ENCODE peak calls at places on chromosomes 6 and 20, in six cellular contexts. One of them, this sample, is unnamed.

GRCh38 chr20:51311636-51312479 is 230.7 kb downstream of the NFATC2 start:
- DNase-seq in astrocyte of the cerebellum: no peak
- DNase-seq in AG04450: no peak
- DNase-seq in suprapubic skin: no peak
- DNase-seq in bronchial epithelial cell: peak; percentile 56
- DNase-seq in pancreas: no peak
- DNase-seq in this sample: no peak

GRCh38 chr6:88920777-88921728 is 42.4 kb downstream of the RNGTT start:
- DNase-seq in pancreas: no peak
- DNase-seq in suprapubic skin: no peak
- DNase-seq in bronchial epithelial cell: no peak
- DNase-seq in astrocyte of the cerebellum: no peak
- DNase-seq in AG04450: no peak
- DNase-seq in this sample: no peak

GRCh38 chr20:62287759-62288534 is 14.8 kb upstream of the ADRM1 start:
- DNase-seq in pancreas: no peak
- DNase-seq in suprapubic skin: no peak
- DNase-seq in bronchial epithelial cell: peak; percentile 26
- DNase-seq in AG04450: no peak
- DNase-seq in astrocyte of the cerebellum: no peak
- DNase-seq in this sample: no peak

GRCh38 chr6:127737009-127737486 is 160.1 kb downstream of the C6orf58 start:
- DNase-seq in astrocyte of the cerebellum: peak; percentile 76
- DNase-seq in pancreas: peak; percentile 11
- DNase-seq in AG04450: peak; percentile 45
- DNase-seq in bronchial epithelial cell: peak; percentile 76
- DNase-seq in suprapubic skin: no peak
- DNase-seq in this sample: peak; percentile 74

GRCh38 chr6:75283907-75284284 is 696 bp downstream of the TMEM30A start:
- DNase-seq in bronchial epithelial cell: peak; percentile 16
- DNase-seq in pancreas: no peak
- DNase-seq in suprapubic skin: no peak
- DNase-seq in AG04450: no peak
- DNase-seq in astrocyte of the cerebellum: no peak
- DNase-seq in this sample: no peak

GRCh38 chr6:67352717-67353116 is 1282.4 kb upstream of the ADGRB3 start:
- DNase-seq in bronchial epithelial cell: no peak
- DNase-seq in pancreas: no peak
- DNase-seq in astrocyte of the cerebellum: no peak
- DNase-seq in AG04450: no peak
- DNase-seq in suprapubic skin: no peak
- DNase-seq in this sample: no peak

GRCh38 chr6:138805431-138805830 is 9.5 kb downstream of the ECT2L start:
- DNase-seq in AG04450: peak; percentile 60
- DNase-seq in bronchial epithelial cell: no peak
- DNase-seq in suprapubic skin: no peak
- DNase-seq in pancreas: no peak
- DNase-seq in astrocyte of the cerebellum: no peak
- DNase-seq in this sample: peak; percentile 95

GRCh38 chr6:106360989-106361430 is 493 bp downstream of the CRYBG1 start:
- DNase-seq in astrocyte of the cerebellum: no peak
- DNase-seq in AG04450: no peak
- DNase-seq in pancreas: peak; percentile 23
- DNase-seq in bronchial epithelial cell: peak; percentile 48
- DNase-seq in suprapubic skin: no peak
- DNase-seq in this sample: no peak

GRCh38 chr6:36131517-36132220 is 1.4 kb downstream of the MAPK13 start:
- DNase-seq in astrocyte of the cerebellum: no peak
- DNase-seq in AG04450: peak; percentile 15
- DNase-seq in suprapubic skin: no peak
- DNase-seq in bronchial epithelial cell: peak; percentile 47
- DNase-seq in pancreas: peak; percentile 79
- DNase-seq in this sample: peak; percentile 87

GRCh38 chr6:41917528-41917927 is 3.4 kb downstream of the MED20 start:
- DNase-seq in AG04450: peak; percentile 78
- DNase-seq in pancreas: no peak
- DNase-seq in bronchial epithelial cell: peak; percentile 94
- DNase-seq in suprapubic skin: no peak
- DNase-seq in astrocyte of the cerebellum: peak; percentile 87
- DNase-seq in this sample: peak; percentile 92

GRCh38 chr6:36865835-36866234 is 8.8 kb downstream of the PPIL1 start:
- DNase-seq in suprapubic skin: no peak
- DNase-seq in AG04450: no peak
- DNase-seq in astrocyte of the cerebellum: no peak
- DNase-seq in pancreas: no peak
- DNase-seq in bronchial epithelial cell: no peak
- DNase-seq in this sample: no peak

GRCh38 chr20:7155794-7156193 is 388.3 kb downstream of the BMP2 start:
- DNase-seq in suprapubic skin: no peak
- DNase-seq in bronchial epithelial cell: no peak
- DNase-seq in AG04450: no peak
- DNase-seq in pancreas: no peak
- DNase-seq in astrocyte of the cerebellum: no peak
- DNase-seq in this sample: peak; percentile 11

GRCh38 chr20:33370296-33370695 is 31.0 kb downstream of the CDK5RAP1 start:
- DNase-seq in astrocyte of the cerebellum: no peak
- DNase-seq in pancreas: no peak
- DNase-seq in bronchial epithelial cell: peak; percentile 32
- DNase-seq in AG04450: no peak
- DNase-seq in suprapubic skin: no peak
- DNase-seq in this sample: peak; percentile 22

GRCh38 chr6:25165181-25165580 is 114.0 kb upstream of the CARMIL1 start:
- DNase-seq in astrocyte of the cerebellum: no peak
- DNase-seq in AG04450: no peak
- DNase-seq in bronchial epithelial cell: no peak
- DNase-seq in pancreas: no peak
- DNase-seq in suprapubic skin: no peak
- DNase-seq in this sample: no peak

GRCh38 chr6:33459226-33459625 is 4.8 kb downstream of the ZBTB9 start:
- DNase-seq in bronchial epithelial cell: no peak
- DNase-seq in AG04450: no peak
- DNase-seq in astrocyte of the cerebellum: no peak
- DNase-seq in suprapubic skin: no peak
- DNase-seq in pancreas: no peak
- DNase-seq in this sample: no peak

GRCh38 chr6:51184046-51184445 is 365.4 kb downstream of the TFAP2B start:
- DNase-seq in suprapubic skin: no peak
- DNase-seq in pancreas: no peak
- DNase-seq in bronchial epithelial cell: no peak
- DNase-seq in AG04450: no peak
- DNase-seq in astrocyte of the cerebellum: no peak
- DNase-seq in this sample: no peak

GRCh38 chr6:98847767-98848538 is 13.6 kb downstream of the POU3F2 start:
- DNase-seq in AG04450: no peak
- DNase-seq in suprapubic skin: no peak
- DNase-seq in astrocyte of the cerebellum: no peak
- DNase-seq in pancreas: no peak
- DNase-seq in bronchial epithelial cell: no peak
- DNase-seq in this sample: no peak

DNA sequence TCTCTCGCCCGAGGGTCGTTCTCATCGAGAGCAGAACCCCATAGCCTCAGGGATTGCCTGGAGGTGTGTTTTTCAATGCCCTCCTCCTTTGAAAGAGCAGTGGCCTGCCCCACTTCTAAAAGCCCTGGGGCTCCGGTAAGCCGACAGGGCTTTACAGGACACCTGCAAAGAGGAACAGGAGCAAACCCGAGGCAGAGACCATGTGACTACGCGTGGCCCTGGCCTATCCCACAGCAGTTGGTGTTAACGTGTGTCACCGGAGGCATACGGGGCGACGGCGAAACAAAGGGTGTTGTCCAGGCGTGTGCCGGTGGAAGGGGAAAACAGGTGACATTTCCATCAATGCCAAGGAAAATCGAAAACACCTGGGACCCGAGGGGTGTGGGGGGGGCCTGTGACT is 972.9 kb upstream of the DEFB115 start:
- DNase-seq in suprapubic skin: no peak
- DNase-seq in pancreas: no peak
- DNase-seq in AG04450: no peak
- DNase-seq in bronchial epithelial cell: no peak
- DNase-seq in astrocyte of the cerebellum: no peak
- DNase-seq in this sample: no peak
- H3K4me3 ChIP-seq in suprapubic skin: peak overlapping the region; percentile 47
- H3K4me3 ChIP-seq in pancreas: peak overlapping the region; percentile 43
- H3K4me3 ChIP-seq in AG04450: no peak overlapping the region
- H3K4me3 ChIP-seq in bronchial epithelial cell: peak overlapping the region; percentile 37
- H3K4me3 ChIP-seq in astrocyte of the cerebellum: no peak overlapping the region
- H3K4me3 ChIP-seq in this sample: no peak overlapping the region

DNA sequence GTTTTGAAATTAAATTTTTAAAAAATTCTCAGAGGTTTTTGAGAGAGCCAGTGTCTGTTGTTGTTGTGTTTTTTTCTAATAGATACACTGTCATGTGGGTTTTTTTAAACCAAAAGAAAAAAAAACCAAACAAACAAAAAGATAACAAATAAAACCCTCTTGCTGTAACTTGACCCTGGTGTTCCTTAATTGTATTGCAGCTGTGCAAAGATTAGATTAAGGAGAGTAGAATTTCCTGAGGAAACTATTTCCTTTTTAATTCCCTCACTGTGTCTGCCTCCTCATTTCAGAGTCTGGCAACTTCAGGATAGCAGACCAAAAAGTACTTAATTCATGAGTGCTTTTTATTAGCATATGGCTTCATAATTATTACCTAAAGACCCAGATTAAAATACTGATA is 281.9 kb downstream of the EPM2A start:
- DNase-seq in AG04450: no peak
- DNase-seq in astrocyte of the cerebellum: no peak
- DNase-seq in suprapubic skin: no peak
- DNase-seq in bronchial epithelial cell: peak; percentile 7
- DNase-seq in pancreas: no peak
- DNase-seq in this sample: peak; percentile 1
- TF ChIP-seq CTCF in AG04450: peak; percentile 49
- TF ChIP-seq CTCF in astrocyte of the cerebellum: peak; percentile 17
- TF ChIP-seq CTCF in suprapubic skin: no peak
- TF ChIP-seq CTCF in bronchial epithelial cell: no peak
- TF ChIP-seq CTCF in pancreas: peak; percentile 16
- TF ChIP-seq CTCF in this sample: peak; percentile 33

DNA sequence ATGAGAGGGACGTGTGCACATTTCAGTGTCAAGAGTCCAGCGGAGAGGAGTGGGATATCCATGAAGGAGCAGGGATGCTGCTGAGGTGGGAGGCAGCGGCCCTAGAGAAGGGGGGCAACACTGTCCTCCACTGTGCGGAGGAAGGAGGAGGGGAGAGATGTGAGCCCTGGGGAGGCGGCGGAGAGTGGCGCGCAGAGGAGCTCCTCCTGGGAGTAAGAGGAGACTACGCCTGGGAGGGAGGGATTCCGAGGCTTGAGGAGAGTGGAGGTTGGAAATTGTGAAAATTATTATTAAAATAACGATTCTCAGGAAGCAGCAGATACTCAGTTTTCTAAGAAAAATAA is 142.7 kb downstream of the CEP57L1 start:
- DNase-seq in pancreas: no peak
- DNase-seq in suprapubic skin: no peak
- DNase-seq in astrocyte of the cerebellum: no peak
- DNase-seq in AG04450: no peak
- DNase-seq in bronchial epithelial cell: no peak
- DNase-seq in this sample: no peak
- H3K4me3 ChIP-seq in pancreas: no peak overlapping the region
- H3K4me3 ChIP-seq in suprapubic skin: no peak overlapping the region
- H3K4me3 ChIP-seq in astrocyte of the cerebellum: no peak overlapping the region
- H3K4me3 ChIP-seq in AG04450: no peak overlapping the region
- H3K4me3 ChIP-seq in bronchial epithelial cell: no peak overlapping the region
- H3K4me3 ChIP-seq in this sample: no peak overlapping the region

GRCh38 chr6:158661156-158661555 is 11.3 kb downstream of the SYTL3 start:
- DNase-seq in astrocyte of the cerebellum: no peak
- DNase-seq in AG04450: no peak
- DNase-seq in suprapubic skin: no peak
- DNase-seq in pancreas: no peak
- DNase-seq in bronchial epithelial cell: no peak
- DNase-seq in this sample: no peak
- TF ChIP-seq CTCF in astrocyte of the cerebellum: no peak
- TF ChIP-seq CTCF in AG04450: no peak
- TF ChIP-seq CTCF in suprapubic skin: no peak
- TF ChIP-seq CTCF in pancreas: no peak
- TF ChIP-seq CTCF in bronchial epithelial cell: peak; percentile 37
- TF ChIP-seq CTCF in this sample: no peak

This sample was measured in fibroblast of mammary gland.